ENCODE peak calls at places on chromosomes 7 and 10, in ten cellular contexts. B, X, N, K, C, A, T, L, F and G are unnamed samples.

GRCh38 chr10:80541144-80541750 is 3.5 kb downstream of the SH2D4B start:
- DNase-seq in B (no peak), X (no peak), N (no peak), K (no peak), C (peak), A (no peak), T (no peak), L (no peak), F (no peak), G (no peak)

GRCh38 chr10:71494980-71495381 is 98.3 kb downstream of the CDH23 start:
- DNase-seq in B (no peak), X (no peak), N (peak), K (no peak), C (no peak), A (no peak), T (no peak), L (no peak), F (no peak), G (no peak)

GRCh38 chr7:123534383-123535260 is at the start of gene IQUB:
- DNase-seq in B (peak), X (peak), N (peak), K (peak), C (peak), A (peak), T (peak), L (peak), F (peak), G (peak)

GRCh38 chr7:113456533-113456932 is 338.2 kb upstream of the SMIM30 start:
- DNase-seq in B (no peak), X (no peak), N (no peak), K (no peak), C (no peak), A (no peak), T (no peak), L (no peak), F (no peak), G (no peak)

GRCh38 chr7:98420966-98421612 is 20.2 kb upstream of the BAIAP2L1 start:
- DNase-seq in B (peak), X (peak), N (peak), K (peak), C (peak), A (peak), T (peak), L (peak), F (no peak), G (no peak)

GRCh38 chr10:122298598-122299301 is 27.7 kb downstream of the BTBD16 start:
- DNase-seq in B (peak), X (peak), N (peak), K (peak), C (peak), A (peak), T (peak), L (peak), F (peak), G (no peak)

GRCh38 chr7:138738551-138739335 is 37.6 kb upstream of the SVOPL start:
- DNase-seq in B (peak), X (peak), N (peak), K (peak), C (peak), A (peak), T (peak), L (peak), F (peak), G (peak)

GRCh38 chr7:156988605-156989185 is 21.8 kb downstream of the MNX1 start:
- DNase-seq in B (no peak), X (no peak), N (no peak), K (no peak), C (no peak), A (no peak), T (no peak), L (no peak), F (no peak), G (no peak)

GRCh38 chr7:155007947-155008346 is 5.0 kb upstream of the PAXIP1 start:
- DNase-seq in B (peak), X (no peak), N (no peak), K (peak), C (no peak), A (no peak), T (peak), L (no peak), F (no peak), G (no peak)

GRCh38 chr10:99799613-99800012 is 17.2 kb downstream of the ABCC2 start:
- DNase-seq in B (no peak), X (no peak), N (no peak), K (no peak), C (no peak), A (no peak), T (no peak), L (no peak), F (no peak), G (no peak)

GRCh38 chr7:68441610-68442009 is 1156.7 kb upstream of the AUTS2 start:
- DNase-seq in B (no peak), X (no peak), N (no peak), K (no peak), C (no peak), A (no peak), T (no peak), L (no peak), F (no peak), G (no peak)

GRCh38 chr7:47518827-47519226 is 63.1 kb downstream of the TNS3 start:
- DNase-seq in B (no peak), X (no peak), N (no peak), K (no peak), C (no peak), A (no peak), T (no peak), L (no peak), F (no peak), G (no peak)

GRCh38 chr10:119029613-119030420 is at the start of gene NANOS1:
- DNase-seq in B (peak), X (no peak), N (peak), K (peak), C (no peak), A (no peak), T (peak), L (no peak), F (no peak), G (no peak)

GRCh38 chr7:128017460-128017859 is 13.8 kb downstream of the LRRC4 start:
- DNase-seq in B (no peak), X (no peak), N (no peak), K (no peak), C (no peak), A (no peak), T (no peak), L (no peak), F (no peak), G (no peak)

GRCh38 chr7:128021361-128021760 is 9.9 kb downstream of the LRRC4 start:
- DNase-seq in B (no peak), X (peak), N (no peak), K (peak), C (no peak), A (no peak), T (no peak), L (no peak), F (no peak), G (no peak)

GRCh38 chr7:128019330-128019729 is 11.9 kb downstream of the LRRC4 start:
- DNase-seq in B (no peak), X (no peak), N (no peak), K (no peak), C (no peak), A (no peak), T (no peak), L (no peak), F (no peak), G (no peak)

GRCh38 chr7:128017880-128018845 is 13.1 kb downstream of the LRRC4 start:
- DNase-seq in B (no peak), X (peak), N (no peak), K (no peak), C (no peak), A (no peak), T (no peak), L (no peak), F (no peak), G (no peak)

DNA sequence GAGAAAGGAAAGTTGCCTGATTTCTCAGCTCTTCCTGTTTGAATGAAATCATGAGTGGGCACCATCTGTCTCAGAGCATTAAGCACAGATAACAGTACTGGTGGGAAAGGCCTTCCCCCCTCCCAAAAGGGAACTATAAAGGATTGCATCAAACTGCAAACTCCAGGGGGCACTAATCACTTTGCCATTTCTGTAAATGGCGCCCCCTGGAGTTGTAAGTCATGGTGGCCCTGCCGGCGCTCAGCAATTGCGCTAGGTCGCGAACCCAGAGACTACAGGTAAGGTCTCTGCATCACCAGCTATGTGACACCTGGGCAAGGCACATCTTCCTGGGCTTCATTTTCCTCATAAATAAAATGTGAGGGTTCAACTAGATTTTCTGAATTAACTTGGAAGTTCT is 11.1 kb downstream of the LRRC4 start:
- DNase-seq in B (peak), X (no peak), N (no peak), K (peak), C (no peak), A (no peak), T (peak), L (no peak), F (no peak), G (no peak)
- TF ChIP-seq CTCF in B (peak), X (no peak), N (peak), K (peak), C (no peak), A (no peak), T (peak), L (peak), F (peak), G (peak)

GRCh38 chr7:128406986-128407589 is 2.7 kb downstream of the IMPDH1 start:
- DNase-seq in B (no peak), X (no peak), N (no peak), K (no peak), C (no peak), A (no peak), T (no peak), L (no peak), F (no peak), G (no peak)

GRCh38 chr7:128404826-128405344 is 4.9 kb downstream of the IMPDH1 start:
- DNase-seq in B (no peak), X (no peak), N (no peak), K (no peak), C (no peak), A (no peak), T (no peak), L (no peak), F (no peak), G (no peak)

GRCh38 chr7:128405345-128406146 is 4.2 kb downstream of the IMPDH1 start:
- DNase-seq in B (no peak), X (peak), N (peak), K (no peak), C (peak), A (no peak), T (peak), L (no peak), F (no peak), G (no peak)

GRCh38 chr7:128407751-128408708 is 1.8 kb downstream of the IMPDH1 start:
- DNase-seq in B (no peak), X (no peak), N (no peak), K (no peak), C (no peak), A (no peak), T (no peak), L (no peak), F (no peak), G (no peak)

GRCh38 chr7:128406147-128406985 is 3.4 kb downstream of the IMPDH1 start:
- DNase-seq in B (peak), X (no peak), N (no peak), K (no peak), C (no peak), A (peak), T (peak), L (no peak), F (no peak), G (no peak)
- TF ChIP-seq CTCF in B (no peak), X (no peak), N (no peak), K (no peak), C (no peak), A (no peak), T (no peak), L (no peak), F (no peak), G (no peak)

GRCh38 chr10:73789659-73790055 is 4.3 kb downstream of the ZSWIM8 start:
- DNase-seq in B (no peak), X (no peak), N (no peak), K (no peak), C (no peak), A (no peak), T (no peak), L (no peak), F (no peak), G (no peak)
- TF ChIP-seq CTCF in B (no peak), X (no peak), N (no peak), K (no peak), C (no peak), A (no peak), T (no peak), L (no peak), F (no peak), G (no peak)

GRCh38 chr7:37145682-37146081 is 303.0 kb downstream of the ELMO1 start:
- DNase-seq in B (no peak), X (no peak), N (no peak), K (no peak), C (no peak), A (no peak), T (no peak), L (no peak), F (no peak), G (no peak)

GRCh38 chr7:37142943-37143342 is 305.7 kb downstream of the ELMO1 start:
- DNase-seq in B (no peak), X (no peak), N (no peak), K (no peak), C (no peak), A (no peak), T (no peak), L (no peak), F (no peak), G (no peak)

GRCh38 chr7:37141742-37142141 is 306.9 kb downstream of the ELMO1 start:
- DNase-seq in B (no peak), X (no peak), N (no peak), K (no peak), C (no peak), A (no peak), T (no peak), L (no peak), F (no peak), G (no peak)
- TF ChIP-seq CTCF in B (no peak), X (no peak), N (no peak), K (no peak), C (no peak), A (no peak), T (no peak), L (no peak), F (no peak), G (no peak)

DNA sequence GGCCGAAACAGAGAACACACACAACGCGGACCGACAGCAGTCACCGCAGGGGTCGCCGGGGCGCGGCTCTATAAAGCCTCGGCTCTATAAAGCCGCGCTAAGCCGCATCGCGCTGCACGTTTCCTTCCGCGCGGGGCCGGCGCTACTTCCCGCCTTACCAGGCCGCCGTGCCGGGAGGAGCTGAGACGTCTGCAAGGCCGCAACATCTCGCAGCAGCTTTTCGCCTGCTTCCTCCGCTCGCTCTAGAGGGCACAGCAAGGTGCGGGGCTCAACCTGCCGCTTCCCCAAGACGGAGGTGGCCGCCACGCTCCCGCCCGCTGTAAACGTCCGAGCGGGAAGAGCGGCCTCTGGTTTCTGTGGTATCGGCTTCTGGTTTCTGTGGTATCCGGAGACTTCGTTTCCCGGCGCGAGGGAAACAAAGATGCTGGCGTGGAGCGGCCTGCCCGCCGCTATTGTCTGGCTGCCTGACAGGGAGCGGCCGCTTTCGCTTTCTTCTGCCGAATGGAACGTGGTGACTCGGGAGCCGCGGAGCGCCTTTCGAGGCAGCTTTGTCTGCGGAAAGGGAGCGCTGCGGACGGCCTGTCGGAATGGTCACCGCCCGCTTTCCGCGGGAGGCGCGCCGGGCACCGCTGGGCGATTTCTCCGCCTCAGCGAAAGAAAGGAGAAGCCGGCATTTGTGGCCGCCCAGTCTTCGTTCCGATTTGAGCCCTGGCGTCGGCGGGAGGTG is 91.8 kb downstream of the SPAG6 start:
- DNase-seq in B (peak), X (peak), N (peak), K (peak), C (peak), A (peak), T (peak), L (peak), F (no peak), G (no peak)
- TF ChIP-seq CTCF in B (no peak), X (no peak), N (peak), K (no peak), C (no peak), A (no peak), T (no peak), L (no peak), F (no peak), G (peak)